ENCODE peak calls at places on chromosomes 7 and 10, in six cellular contexts. E is neural crest cell, G is HCEC 1CT, D is Ammon's horn, Q is T follicular helper cell, A is HS-5. S is an unnamed sample.

GRCh38 chr10:101565936-101566332 is 22.1 kb downstream of the POLL start:
- DNase-seq in E (no peak), G (no peak), D (no peak), Q (no peak), A (no peak), S (no peak)

GRCh38 chr10:75294518-75294865 is 58.7 kb upstream of the COMTD1 start:
- DNase-seq in E (no peak), G (no peak), D (no peak), Q (no peak), A (no peak), S (no peak)

GRCh38 chr10:94361161-94361794 is 1.5 kb downstream of the NOC3L start:
- DNase-seq in E (no peak), G (no peak), D (no peak), Q (peak; percentile 1), A (no peak), S (no peak)

GRCh38 chr10:120570418-120570817 is 113.4 kb downstream of the PLPP4 start:
- DNase-seq in E (no peak), G (no peak), D (no peak), Q (no peak), A (no peak), S (no peak)

GRCh38 chr7:890868-891267 is 14.5 kb downstream of the GET4 start:
- DNase-seq in E (no peak), G (no peak), D (no peak), Q (no peak), A (no peak), S (no peak)

GRCh38 chr7:144854839-144855424 is 19.1 kb upstream of the TPK1 start:
- DNase-seq in E (no peak), G (peak; percentile 12), D (peak; percentile 44), Q (no peak), A (no peak), S (no peak)

GRCh38 chr7:7208524-7208923 is 26.2 kb downstream of the C1GALT1 start:
- DNase-seq in E (no peak), G (no peak), D (no peak), Q (no peak), A (no peak), S (no peak)

GRCh38 chr10:60417898-60418297 is 28.2 kb upstream of the ANK3 start:
- DNase-seq in E (no peak), G (no peak), D (no peak), Q (no peak), A (no peak), S (no peak)

GRCh38 chr10:67772894-67773511 is 65.0 kb downstream of the DNAJC12 start:
- DNase-seq in E (no peak), G (no peak), D (peak; percentile 56), Q (no peak), A (no peak), S (no peak)

GRCh38 chr10:29958440-29958839 is 100.9 kb downstream of the JCAD start:
- DNase-seq in E (no peak), G (no peak), D (no peak), Q (no peak), A (no peak), S (no peak)

GRCh38 chr10:102615361-102615760 is 28.9 kb upstream of the TRIM8 start:
- DNase-seq in E (no peak), G (no peak), D (no peak), Q (no peak), A (no peak), S (no peak)

GRCh38 chr10:59967079-59967478 is 60.7 kb upstream of the CCDC6 start:
- DNase-seq in E (no peak), G (no peak), D (no peak), Q (no peak), A (no peak), S (no peak)

GRCh38 chr7:77253151-77253550 is 53.5 kb upstream of the FGL2 start:
- DNase-seq in E (no peak), G (no peak), D (no peak), Q (no peak), A (no peak), S (no peak)

GRCh38 chr7:20331231-20331880 is 656 bp downstream of the ITGB8 start:
- DNase-seq in E (peak; percentile 68), G (peak; percentile 35), D (peak; percentile 88), Q (no peak), A (peak; percentile 41), S (peak; percentile 94)

GRCh38 chr7:7595451-7595850 is 28.8 kb downstream of the MIOS start:
- DNase-seq in E (no peak), G (peak; percentile 42), D (no peak), Q (no peak), A (peak; percentile 11), S (no peak)

GRCh38 chr10:660413-660979 is 29.0 kb downstream of the DIP2C start:
- DNase-seq in E (no peak), G (no peak), D (no peak), Q (no peak), A (no peak), S (no peak)

GRCh38 chr7:50981743-50982142 is 199.0 kb upstream of the GRB10 start:
- DNase-seq in E (no peak), G (no peak), D (no peak), Q (no peak), A (no peak), S (no peak)

GRCh38 chr7:84637568-84638338 is 443.2 kb upstream of the SEMA3A start:
- DNase-seq in E (no peak), G (peak; percentile 95), D (no peak), Q (no peak), A (peak; percentile 76), S (no peak)

GRCh38 chr10:103671126-103671525 is 177.6 kb downstream of the NEURL1 start:
- DNase-seq in E (no peak), G (no peak), D (no peak), Q (no peak), A (no peak), S (no peak)

GRCh38 chr10:734481-734880 is 45.0 kb upstream of the DIP2C start:
- DNase-seq in E (no peak), G (no peak), D (no peak), Q (no peak), A (no peak), S (no peak)

GRCh38 chr10:22340362-22341189 is 4.7 kb upstream of the SPAG6 start:
- DNase-seq in E (peak; percentile 57), G (peak; percentile 63), D (peak; percentile 43), Q (peak; percentile 24), A (no peak), S (peak; percentile 83)

GRCh38 chr7:141593134-141593533 is 41.9 kb downstream of the AGK start:
- DNase-seq in E (no peak), G (peak; percentile 76), D (peak; percentile 53), Q (no peak), A (no peak), S (no peak)